ENCODE peak calls at places on chromosome 6, in five cellular contexts. Q is H1; W is hepatocyte; Y is small intestine; R is CD4-positive, CD25-positive, alpha-beta regulatory T cell. D is an unnamed sample.
A peak's percentile ranks its signal among the peaks of the same experiment; 100 is the strongest.

GRCh38 chr6:140541288-140541687 is 1166.8 kb upstream of the CITED2 start:
- DNase-seq in R (no peak), Q (no peak), W (no peak), Y (no peak), D (no peak)

GRCh38 chr6:56947931-56948330 is 7.0 kb upstream of the BEND6 start:
- DNase-seq in Q (no peak), Y (no peak), W (no peak), R (no peak), D (no peak)

GRCh38 chr6:125038925-125039324 is 76.7 kb downstream of the RNF217 start:
- DNase-seq in W (no peak), R (no peak), Y (no peak), Q (no peak), D (no peak)

GRCh38 chr6:3204921-3205320 is 22.5 kb downstream of the TUBB2B start:
- DNase-seq in Y (no peak), R (no peak), W (no peak), Q (no peak), D (no peak)

GRCh38 chr6:113530769-113531168 is 326.4 kb upstream of the MARCKS start:
- DNase-seq in R (no peak), Y (no peak), Q (no peak), W (peak; percentile 6), D (peak; percentile 41)

GRCh38 chr6:71724456-71725180 is 161.7 kb upstream of the RIMS1 start:
- DNase-seq in Q (no peak), Y (no peak), R (no peak), W (no peak), D (no peak)

GRCh38 chr6:52617087-52617486 is 40.2 kb upstream of the TRAM2 start:
- DNase-seq in Y (no peak), R (no peak), Q (no peak), W (no peak), D (no peak)

GRCh38 chr6:170050591-170051041 is 240.3 kb downstream of the DLL1 start:
- DNase-seq in R (no peak), Q (no peak), W (no peak), Y (no peak), D (no peak)

GRCh38 chr6:113909224-113909856 is 52.2 kb downstream of the MARCKS start:
- DNase-seq in Y (peak; percentile 37), Q (no peak), R (peak; percentile 40), W (peak; percentile 80), D (no peak)

DNA sequence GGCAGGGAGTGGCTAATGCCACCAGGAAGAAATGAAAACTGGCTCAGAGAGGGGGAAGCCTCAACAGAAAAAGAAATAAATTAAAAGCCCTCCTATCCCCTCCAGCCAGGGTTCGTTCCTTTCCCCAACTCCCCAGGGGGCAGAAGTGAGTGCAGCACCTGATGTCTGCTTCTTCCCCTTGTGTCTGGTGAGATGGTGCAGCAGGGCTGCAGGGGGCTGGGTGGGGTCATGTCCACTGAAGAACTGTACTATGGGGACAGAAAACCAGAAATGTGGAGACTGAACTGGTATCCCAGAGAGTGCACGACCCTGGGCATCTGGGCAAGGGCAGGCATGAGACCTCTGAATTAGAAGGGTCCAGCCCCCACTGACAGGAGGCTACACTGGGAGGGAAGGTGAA is 4.0 kb downstream of the EGFL8 start:
- DNase-seq in Q (no peak), Y (no peak), R (no peak), W (no peak), D (no peak)
- H3K4me3 ChIP-seq in Q (no peak overlapping the region), Y (no peak overlapping the region), R (no peak overlapping the region), W (no peak overlapping the region), D (no peak overlapping the region)

DNA sequence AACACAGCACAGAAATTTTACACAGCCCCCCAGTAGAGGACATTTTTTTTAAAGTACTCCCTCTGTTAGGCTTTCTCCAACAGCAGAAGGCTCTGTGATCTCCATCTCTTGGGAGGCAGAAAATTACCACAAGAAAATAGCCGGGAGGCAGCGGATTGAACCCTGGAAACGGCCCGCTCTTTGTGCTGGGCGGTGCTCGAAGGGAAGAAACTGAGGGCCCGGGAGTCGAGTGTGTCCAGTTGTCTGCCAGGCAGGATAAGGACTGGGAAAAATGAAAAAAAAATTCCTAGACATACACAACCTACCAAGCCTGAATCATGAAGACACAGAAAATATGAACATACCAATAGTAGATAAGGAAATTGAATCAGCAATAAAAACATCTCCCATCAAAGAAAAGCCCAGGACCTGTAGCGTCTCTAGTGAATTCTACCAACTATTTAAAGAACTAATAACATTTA is 31.5 kb downstream of the POM121L2 start:
- DNase-seq in Y (no peak), W (peak; percentile 28), R (no peak), Q (no peak), D (no peak)
- H3K4me3 ChIP-seq in Y (no peak overlapping the region), W (peak overlapping the region; percentile 37), R (no peak overlapping the region), Q (peak overlapping the region; percentile 93), D (peak overlapping the region; percentile 47)

DNA sequence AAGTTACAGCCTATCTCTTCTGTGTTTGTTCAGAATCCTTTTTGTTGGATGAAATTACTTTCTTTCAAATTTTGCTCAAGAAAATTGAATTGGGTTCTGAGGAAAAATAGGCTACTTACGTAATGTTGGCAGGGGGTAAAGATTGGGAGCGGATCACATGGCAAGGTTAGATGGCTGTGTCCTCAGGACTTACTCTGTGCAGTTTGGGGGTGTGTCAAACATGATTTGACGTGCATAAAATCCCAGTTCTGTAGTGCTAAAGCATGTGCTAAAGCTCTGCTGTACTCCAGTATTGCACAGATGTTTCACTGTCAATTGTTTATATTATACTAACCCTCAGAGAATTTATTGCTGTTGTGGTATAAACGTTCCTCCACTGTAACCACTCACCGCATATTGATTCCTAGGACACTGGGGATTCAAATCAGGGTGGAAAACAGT is 2.6 kb downstream of the NT5E start:
- DNase-seq in R (no peak), W (no peak), Y (no peak), Q (no peak), D (peak; percentile 80)
- H3K4me3 ChIP-seq in R (peak overlapping the region; percentile 20), W (no peak overlapping the region), Y (no peak overlapping the region), Q (no peak overlapping the region), D (peak overlapping the region; percentile 74)

DNA sequence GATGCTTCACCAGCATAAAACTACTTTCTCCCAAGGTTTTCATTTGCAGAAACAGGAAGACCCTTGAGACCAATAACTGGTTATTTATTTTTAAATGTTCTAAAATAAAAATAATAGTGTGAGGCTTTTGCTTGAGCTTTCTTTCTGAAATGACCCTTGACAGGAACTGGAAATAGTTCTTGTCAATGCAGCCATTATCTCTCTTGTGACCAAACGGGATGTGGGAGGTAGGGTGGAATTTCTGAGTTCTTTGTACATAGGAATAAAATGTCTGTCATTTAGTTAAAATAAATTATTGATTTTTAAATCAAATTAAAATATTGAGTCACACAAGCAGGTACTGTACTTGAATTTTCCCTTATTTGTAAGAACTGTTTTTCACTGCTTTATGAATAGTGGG is 110.2 kb upstream of the CCN2 start:
- DNase-seq in Y (no peak), Q (no peak), W (no peak), R (no peak), D (no peak)
- H3K4me3 ChIP-seq in Y (no peak overlapping the region), Q (no peak overlapping the region), W (no peak overlapping the region), R (no peak overlapping the region), D (no peak overlapping the region)

GRCh38 chr6:27582928-27583725 is 110.2 kb upstream of the ZNF184 start:
- DNase-seq in Q (peak; percentile 88), W (peak; percentile 48), Y (peak; percentile 4), R (no peak), D (no peak)
- H3K4me3 ChIP-seq in Q (peak overlapping the region; percentile 53), W (no peak overlapping the region), Y (no peak overlapping the region), R (no peak overlapping the region), D (no peak overlapping the region)

D was measured in skeletal muscle cell.